ENCODE peak calls at places on chromosomes 11 and 22, in eight cellular contexts. One of them, this sample, is unnamed.

GRCh38 chr11:92131289-92131890 is 93.2 kb upstream of the FAT3 start:
- DNase-seq in activated CD8-positive, alpha-beta T cell treated with anti-CD3 and anti-CD28 coated beads for 36 hours: no peak
- DNase-seq in activated T-helper 1 cell treated with Interleukin-2 at 50 U/mL for 16 hours: no peak
- DNase-seq in Caco-2: no peak
- DNase-seq in stomach: no peak
- DNase-seq in stimulated activated CD8-positive, alpha-beta memory T cell treated with anti-CD3 and anti-CD28 coated beads, Interleukin-15, amount 100 ng/mL, for 24 hours: no peak
- DNase-seq in ELR: no peak
- DNase-seq in WERI-Rb-1: peak; percentile 22
- DNase-seq in this sample: no peak

GRCh38 chr11:133842730-133843129 is 2.6 kb downstream of the SPATA19 start:
- DNase-seq in stomach: no peak
- DNase-seq in activated CD8-positive, alpha-beta T cell treated with anti-CD3 and anti-CD28 coated beads for 36 hours: no peak
- DNase-seq in stimulated activated CD8-positive, alpha-beta memory T cell treated with anti-CD3 and anti-CD28 coated beads, Interleukin-15, amount 100 ng/mL, for 24 hours: no peak
- DNase-seq in activated T-helper 1 cell treated with Interleukin-2 at 50 U/mL for 16 hours: no peak
- DNase-seq in WERI-Rb-1: no peak
- DNase-seq in ELR: no peak
- DNase-seq in Caco-2: no peak
- DNase-seq in this sample: no peak

GRCh38 chr11:44113572-44113971 is 18.1 kb downstream of the EXT2 start:
- DNase-seq in Caco-2: no peak
- DNase-seq in stomach: no peak
- DNase-seq in activated T-helper 1 cell treated with Interleukin-2 at 50 U/mL for 16 hours: no peak
- DNase-seq in activated CD8-positive, alpha-beta T cell treated with anti-CD3 and anti-CD28 coated beads for 36 hours: no peak
- DNase-seq in WERI-Rb-1: no peak
- DNase-seq in ELR: no peak
- DNase-seq in stimulated activated CD8-positive, alpha-beta memory T cell treated with anti-CD3 and anti-CD28 coated beads, Interleukin-15, amount 100 ng/mL, for 24 hours: no peak
- DNase-seq in this sample: no peak

GRCh38 chr11:123046473-123047264 is 15.3 kb downstream of the HSPA8 start:
- DNase-seq in activated T-helper 1 cell treated with Interleukin-2 at 50 U/mL for 16 hours: no peak
- DNase-seq in Caco-2: no peak
- DNase-seq in stomach: no peak
- DNase-seq in ELR: no peak
- DNase-seq in stimulated activated CD8-positive, alpha-beta memory T cell treated with anti-CD3 and anti-CD28 coated beads, Interleukin-15, amount 100 ng/mL, for 24 hours: no peak
- DNase-seq in WERI-Rb-1: no peak
- DNase-seq in activated CD8-positive, alpha-beta T cell treated with anti-CD3 and anti-CD28 coated beads for 36 hours: no peak
- DNase-seq in this sample: no peak

GRCh38 chr11:44597358-44598009 is 32.0 kb downstream of the CD82 start:
- DNase-seq in activated CD8-positive, alpha-beta T cell treated with anti-CD3 and anti-CD28 coated beads for 36 hours: no peak
- DNase-seq in Caco-2: no peak
- DNase-seq in WERI-Rb-1: no peak
- DNase-seq in ELR: no peak
- DNase-seq in stomach: no peak
- DNase-seq in activated T-helper 1 cell treated with Interleukin-2 at 50 U/mL for 16 hours: no peak
- DNase-seq in stimulated activated CD8-positive, alpha-beta memory T cell treated with anti-CD3 and anti-CD28 coated beads, Interleukin-15, amount 100 ng/mL, for 24 hours: no peak
- DNase-seq in this sample: peak; percentile 46

GRCh38 chr11:109037856-109038780 is 373.2 kb downstream of the DDX10 start:
- DNase-seq in stomach: no peak
- DNase-seq in WERI-Rb-1: no peak
- DNase-seq in Caco-2: no peak
- DNase-seq in activated T-helper 1 cell treated with Interleukin-2 at 50 U/mL for 16 hours: no peak
- DNase-seq in activated CD8-positive, alpha-beta T cell treated with anti-CD3 and anti-CD28 coated beads for 36 hours: no peak
- DNase-seq in ELR: peak; percentile 48
- DNase-seq in stimulated activated CD8-positive, alpha-beta memory T cell treated with anti-CD3 and anti-CD28 coated beads, Interleukin-15, amount 100 ng/mL, for 24 hours: no peak
- DNase-seq in this sample: no peak

GRCh38 chr11:129376658-129377341 is 1.2 kb downstream of the BARX2 start:
- DNase-seq in ELR: no peak
- DNase-seq in stomach: no peak
- DNase-seq in WERI-Rb-1: no peak
- DNase-seq in stimulated activated CD8-positive, alpha-beta memory T cell treated with anti-CD3 and anti-CD28 coated beads, Interleukin-15, amount 100 ng/mL, for 24 hours: no peak
- DNase-seq in activated CD8-positive, alpha-beta T cell treated with anti-CD3 and anti-CD28 coated beads for 36 hours: no peak
- DNase-seq in Caco-2: no peak
- DNase-seq in activated T-helper 1 cell treated with Interleukin-2 at 50 U/mL for 16 hours: no peak
- DNase-seq in this sample: no peak

GRCh38 chr22:43821606-43822425 is 9.7 kb upstream of the EFCAB6 start:
- DNase-seq in stimulated activated CD8-positive, alpha-beta memory T cell treated with anti-CD3 and anti-CD28 coated beads, Interleukin-15, amount 100 ng/mL, for 24 hours: no peak
- DNase-seq in WERI-Rb-1: no peak
- DNase-seq in activated T-helper 1 cell treated with Interleukin-2 at 50 U/mL for 16 hours: no peak
- DNase-seq in ELR: no peak
- DNase-seq in stomach: no peak
- DNase-seq in Caco-2: no peak
- DNase-seq in activated CD8-positive, alpha-beta T cell treated with anti-CD3 and anti-CD28 coated beads for 36 hours: no peak
- DNase-seq in this sample: no peak

GRCh38 chr11:68212421-68213134 is 518 bp downstream of the KMT5B start:
- DNase-seq in activated T-helper 1 cell treated with Interleukin-2 at 50 U/mL for 16 hours: peak; percentile 35
- DNase-seq in activated CD8-positive, alpha-beta T cell treated with anti-CD3 and anti-CD28 coated beads for 36 hours: peak; percentile 73
- DNase-seq in stimulated activated CD8-positive, alpha-beta memory T cell treated with anti-CD3 and anti-CD28 coated beads, Interleukin-15, amount 100 ng/mL, for 24 hours: peak; percentile 19
- DNase-seq in ELR: peak; percentile 85
- DNase-seq in stomach: peak; percentile 70
- DNase-seq in WERI-Rb-1: peak; percentile 55
- DNase-seq in Caco-2: peak; percentile 77
- DNase-seq in this sample: peak; percentile 87

GRCh38 chr11:122645847-122646246 is 9.7 kb upstream of the UBASH3B start:
- DNase-seq in Caco-2: no peak
- DNase-seq in ELR: peak; percentile 43
- DNase-seq in WERI-Rb-1: no peak
- DNase-seq in activated T-helper 1 cell treated with Interleukin-2 at 50 U/mL for 16 hours: no peak
- DNase-seq in stomach: no peak
- DNase-seq in stimulated activated CD8-positive, alpha-beta memory T cell treated with anti-CD3 and anti-CD28 coated beads, Interleukin-15, amount 100 ng/mL, for 24 hours: no peak
- DNase-seq in activated CD8-positive, alpha-beta T cell treated with anti-CD3 and anti-CD28 coated beads for 36 hours: no peak
- DNase-seq in this sample: no peak

GRCh38 chr11:63951779-63952536 is 13.2 kb downstream of the NAA40 start:
- DNase-seq in stimulated activated CD8-positive, alpha-beta memory T cell treated with anti-CD3 and anti-CD28 coated beads, Interleukin-15, amount 100 ng/mL, for 24 hours: no peak
- DNase-seq in WERI-Rb-1: no peak
- DNase-seq in activated CD8-positive, alpha-beta T cell treated with anti-CD3 and anti-CD28 coated beads for 36 hours: peak; percentile 78
- DNase-seq in Caco-2: no peak
- DNase-seq in activated T-helper 1 cell treated with Interleukin-2 at 50 U/mL for 16 hours: no peak
- DNase-seq in ELR: no peak
- DNase-seq in stomach: no peak
- DNase-seq in this sample: no peak

This sample was measured in B cell.